ENCODE peak calls at places on chromosomes 3 and 15, in seven cellular contexts. One of them, this sample, is unnamed.

GRCh38 chr15:90264649-90265048 is 823 bp upstream of the NGRN start:
- DNase-seq in upper lobe of right lung: peak
- DNase-seq in iPS DF 6.9: no peak
- DNase-seq in frontal cortex: no peak
- DNase-seq in NCI-H1105 treated with DMSO at 0.1 percent for 48 hours: no peak
- DNase-seq in anterior cingulate cortex: no peak
- DNase-seq in stimulated activated CD4-positive, alpha-beta T cell treated with anti-CD3 and anti-CD28 coated beads, Interleukin-12 subunit alpha, Interleukin-12 subunit beta, amount 100 ng/mL, for 48 hours: no peak
- DNase-seq in this sample: no peak

GRCh38 chr15:97504031-97504430 is 456.5 kb upstream of the ARRDC4 start:
- DNase-seq in anterior cingulate cortex: no peak
- DNase-seq in stimulated activated CD4-positive, alpha-beta T cell treated with anti-CD3 and anti-CD28 coated beads, Interleukin-12 subunit alpha, Interleukin-12 subunit beta, amount 100 ng/mL, for 48 hours: no peak
- DNase-seq in frontal cortex: no peak
- DNase-seq in NCI-H1105 treated with DMSO at 0.1 percent for 48 hours: no peak
- DNase-seq in upper lobe of right lung: no peak
- DNase-seq in iPS DF 6.9: no peak
- DNase-seq in this sample: no peak

GRCh38 chr3:9878700-9879099 is 1.4 kb downstream of the CIDEC start:
- DNase-seq in iPS DF 6.9: no peak
- DNase-seq in NCI-H1105 treated with DMSO at 0.1 percent for 48 hours: no peak
- DNase-seq in anterior cingulate cortex: no peak
- DNase-seq in frontal cortex: no peak
- DNase-seq in upper lobe of right lung: no peak
- DNase-seq in stimulated activated CD4-positive, alpha-beta T cell treated with anti-CD3 and anti-CD28 coated beads, Interleukin-12 subunit alpha, Interleukin-12 subunit beta, amount 100 ng/mL, for 48 hours: no peak
- DNase-seq in this sample: no peak

GRCh38 chr15:47439146-47439869 is 278.0 kb upstream of the SEMA6D start:
- DNase-seq in NCI-H1105 treated with DMSO at 0.1 percent for 48 hours: no peak
- DNase-seq in upper lobe of right lung: no peak
- DNase-seq in stimulated activated CD4-positive, alpha-beta T cell treated with anti-CD3 and anti-CD28 coated beads, Interleukin-12 subunit alpha, Interleukin-12 subunit beta, amount 100 ng/mL, for 48 hours: no peak
- DNase-seq in iPS DF 6.9: no peak
- DNase-seq in frontal cortex: no peak
- DNase-seq in anterior cingulate cortex: no peak
- DNase-seq in this sample: no peak

GRCh38 chr3:114856867-114857266 is 290.2 kb downstream of the ZBTB20 start:
- DNase-seq in anterior cingulate cortex: no peak
- DNase-seq in iPS DF 6.9: no peak
- DNase-seq in NCI-H1105 treated with DMSO at 0.1 percent for 48 hours: no peak
- DNase-seq in stimulated activated CD4-positive, alpha-beta T cell treated with anti-CD3 and anti-CD28 coated beads, Interleukin-12 subunit alpha, Interleukin-12 subunit beta, amount 100 ng/mL, for 48 hours: no peak
- DNase-seq in upper lobe of right lung: no peak
- DNase-seq in frontal cortex: no peak
- DNase-seq in this sample: no peak

GRCh38 chr3:143484851-143485512 is 363.3 kb downstream of the SLC9A9 start:
- DNase-seq in upper lobe of right lung: no peak
- DNase-seq in frontal cortex: no peak
- DNase-seq in NCI-H1105 treated with DMSO at 0.1 percent for 48 hours: no peak
- DNase-seq in stimulated activated CD4-positive, alpha-beta T cell treated with anti-CD3 and anti-CD28 coated beads, Interleukin-12 subunit alpha, Interleukin-12 subunit beta, amount 100 ng/mL, for 48 hours: no peak
- DNase-seq in anterior cingulate cortex: no peak
- DNase-seq in iPS DF 6.9: no peak
- DNase-seq in this sample: no peak

GRCh38 chr3:115710799-115711198 is 87.5 kb downstream of the GAP43 start:
- DNase-seq in stimulated activated CD4-positive, alpha-beta T cell treated with anti-CD3 and anti-CD28 coated beads, Interleukin-12 subunit alpha, Interleukin-12 subunit beta, amount 100 ng/mL, for 48 hours: no peak
- DNase-seq in frontal cortex: no peak
- DNase-seq in iPS DF 6.9: no peak
- DNase-seq in NCI-H1105 treated with DMSO at 0.1 percent for 48 hours: no peak
- DNase-seq in upper lobe of right lung: no peak
- DNase-seq in anterior cingulate cortex: no peak
- DNase-seq in this sample: no peak

GRCh38 chr3:143171656-143172055 is 52.1 kb downstream of the CHST2 start:
- DNase-seq in anterior cingulate cortex: no peak
- DNase-seq in iPS DF 6.9: no peak
- DNase-seq in frontal cortex: no peak
- DNase-seq in NCI-H1105 treated with DMSO at 0.1 percent for 48 hours: no peak
- DNase-seq in upper lobe of right lung: no peak
- DNase-seq in stimulated activated CD4-positive, alpha-beta T cell treated with anti-CD3 and anti-CD28 coated beads, Interleukin-12 subunit alpha, Interleukin-12 subunit beta, amount 100 ng/mL, for 48 hours: no peak
- DNase-seq in this sample: no peak

GRCh38 chr15:63231717-63232116 is 42.3 kb downstream of the RAB8B start:
- DNase-seq in frontal cortex: no peak
- DNase-seq in upper lobe of right lung: no peak
- DNase-seq in iPS DF 6.9: no peak
- DNase-seq in anterior cingulate cortex: no peak
- DNase-seq in NCI-H1105 treated with DMSO at 0.1 percent for 48 hours: no peak
- DNase-seq in stimulated activated CD4-positive, alpha-beta T cell treated with anti-CD3 and anti-CD28 coated beads, Interleukin-12 subunit alpha, Interleukin-12 subunit beta, amount 100 ng/mL, for 48 hours: no peak
- DNase-seq in this sample: no peak

GRCh38 chr15:88267720-88268119 is 11.2 kb upstream of the NTRK3 start:
- DNase-seq in anterior cingulate cortex: no peak
- DNase-seq in frontal cortex: no peak
- DNase-seq in iPS DF 6.9: no peak
- DNase-seq in NCI-H1105 treated with DMSO at 0.1 percent for 48 hours: no peak
- DNase-seq in upper lobe of right lung: no peak
- DNase-seq in stimulated activated CD4-positive, alpha-beta T cell treated with anti-CD3 and anti-CD28 coated beads, Interleukin-12 subunit alpha, Interleukin-12 subunit beta, amount 100 ng/mL, for 48 hours: no peak
- DNase-seq in this sample: no peak

GRCh38 chr15:78934063-78935023 is 10.5 kb downstream of the CTSH start:
- DNase-seq in frontal cortex: no peak
- DNase-seq in stimulated activated CD4-positive, alpha-beta T cell treated with anti-CD3 and anti-CD28 coated beads, Interleukin-12 subunit alpha, Interleukin-12 subunit beta, amount 100 ng/mL, for 48 hours: no peak
- DNase-seq in upper lobe of right lung: peak
- DNase-seq in NCI-H1105 treated with DMSO at 0.1 percent for 48 hours: no peak
- DNase-seq in anterior cingulate cortex: no peak
- DNase-seq in iPS DF 6.9: no peak
- DNase-seq in this sample: no peak

GRCh38 chr15:31815411-31816155 is 214.7 kb upstream of the CHRNA7 start:
- DNase-seq in NCI-H1105 treated with DMSO at 0.1 percent for 48 hours: no peak
- DNase-seq in iPS DF 6.9: no peak
- DNase-seq in frontal cortex: no peak
- DNase-seq in stimulated activated CD4-positive, alpha-beta T cell treated with anti-CD3 and anti-CD28 coated beads, Interleukin-12 subunit alpha, Interleukin-12 subunit beta, amount 100 ng/mL, for 48 hours: no peak
- DNase-seq in anterior cingulate cortex: no peak
- DNase-seq in upper lobe of right lung: no peak
- DNase-seq in this sample: no peak

GRCh38 chr3:50390523-50391177 is 31.3 kb upstream of the TMEM115 start:
- DNase-seq in iPS DF 6.9: no peak
- DNase-seq in NCI-H1105 treated with DMSO at 0.1 percent for 48 hours: peak
- DNase-seq in stimulated activated CD4-positive, alpha-beta T cell treated with anti-CD3 and anti-CD28 coated beads, Interleukin-12 subunit alpha, Interleukin-12 subunit beta, amount 100 ng/mL, for 48 hours: no peak
- DNase-seq in frontal cortex: peak
- DNase-seq in anterior cingulate cortex: peak
- DNase-seq in upper lobe of right lung: peak
- DNase-seq in this sample: no peak

GRCh38 chr3:71069797-71070196 is 513.7 kb downstream of the FOXP1 start:
- DNase-seq in anterior cingulate cortex: no peak
- DNase-seq in upper lobe of right lung: no peak
- DNase-seq in stimulated activated CD4-positive, alpha-beta T cell treated with anti-CD3 and anti-CD28 coated beads, Interleukin-12 subunit alpha, Interleukin-12 subunit beta, amount 100 ng/mL, for 48 hours: peak
- DNase-seq in frontal cortex: peak
- DNase-seq in iPS DF 6.9: no peak
- DNase-seq in NCI-H1105 treated with DMSO at 0.1 percent for 48 hours: peak
- DNase-seq in this sample: peak

GRCh38 chr3:12175137-12175593 is 16.5 kb upstream of the TIMP4 start:
- DNase-seq in NCI-H1105 treated with DMSO at 0.1 percent for 48 hours: no peak
- DNase-seq in upper lobe of right lung: no peak
- DNase-seq in anterior cingulate cortex: no peak
- DNase-seq in iPS DF 6.9: no peak
- DNase-seq in frontal cortex: no peak
- DNase-seq in stimulated activated CD4-positive, alpha-beta T cell treated with anti-CD3 and anti-CD28 coated beads, Interleukin-12 subunit alpha, Interleukin-12 subunit beta, amount 100 ng/mL, for 48 hours: no peak
- DNase-seq in this sample: no peak

GRCh38 chr3:185822221-185822956 is 2.5 kb downstream of the IGF2BP2 start:
- DNase-seq in stimulated activated CD4-positive, alpha-beta T cell treated with anti-CD3 and anti-CD28 coated beads, Interleukin-12 subunit alpha, Interleukin-12 subunit beta, amount 100 ng/mL, for 48 hours: no peak
- DNase-seq in anterior cingulate cortex: no peak
- DNase-seq in frontal cortex: no peak
- DNase-seq in NCI-H1105 treated with DMSO at 0.1 percent for 48 hours: no peak
- DNase-seq in iPS DF 6.9: no peak
- DNase-seq in upper lobe of right lung: no peak
- DNase-seq in this sample: no peak

GRCh38 chr15:101159096-101159935 is 92.5 kb downstream of the CHSY1 start:
- DNase-seq in iPS DF 6.9: no peak
- DNase-seq in stimulated activated CD4-positive, alpha-beta T cell treated with anti-CD3 and anti-CD28 coated beads, Interleukin-12 subunit alpha, Interleukin-12 subunit beta, amount 100 ng/mL, for 48 hours: no peak
- DNase-seq in NCI-H1105 treated with DMSO at 0.1 percent for 48 hours: no peak
- DNase-seq in anterior cingulate cortex: no peak
- DNase-seq in frontal cortex: no peak
- DNase-seq in upper lobe of right lung: no peak
- DNase-seq in this sample: no peak

GRCh38 chr3:32398531-32398930 is 6.9 kb downstream of the CMTM7 start:
- DNase-seq in NCI-H1105 treated with DMSO at 0.1 percent for 48 hours: no peak
- DNase-seq in frontal cortex: no peak
- DNase-seq in anterior cingulate cortex: no peak
- DNase-seq in iPS DF 6.9: no peak
- DNase-seq in upper lobe of right lung: peak
- DNase-seq in stimulated activated CD4-positive, alpha-beta T cell treated with anti-CD3 and anti-CD28 coated beads, Interleukin-12 subunit alpha, Interleukin-12 subunit beta, amount 100 ng/mL, for 48 hours: no peak
- DNase-seq in this sample: no peak

GRCh38 chr3:48320994-48321393 is 12.5 kb downstream of the SPINK8 start:
- DNase-seq in stimulated activated CD4-positive, alpha-beta T cell treated with anti-CD3 and anti-CD28 coated beads, Interleukin-12 subunit alpha, Interleukin-12 subunit beta, amount 100 ng/mL, for 48 hours: no peak
- DNase-seq in frontal cortex: no peak
- DNase-seq in iPS DF 6.9: no peak
- DNase-seq in anterior cingulate cortex: no peak
- DNase-seq in NCI-H1105 treated with DMSO at 0.1 percent for 48 hours: no peak
- DNase-seq in upper lobe of right lung: no peak
- DNase-seq in this sample: no peak

GRCh38 chr3:37673391-37673790 is 188.3 kb upstream of the CTDSPL start:
- DNase-seq in frontal cortex: no peak
- DNase-seq in NCI-H1105 treated with DMSO at 0.1 percent for 48 hours: no peak
- DNase-seq in stimulated activated CD4-positive, alpha-beta T cell treated with anti-CD3 and anti-CD28 coated beads, Interleukin-12 subunit alpha, Interleukin-12 subunit beta, amount 100 ng/mL, for 48 hours: no peak
- DNase-seq in upper lobe of right lung: no peak
- DNase-seq in iPS DF 6.9: no peak
- DNase-seq in anterior cingulate cortex: no peak
- DNase-seq in this sample: no peak

GRCh38 chr3:136042608-136043221 is 77.2 kb downstream of the PPP2R3A start:
- DNase-seq in anterior cingulate cortex: no peak
- DNase-seq in iPS DF 6.9: peak
- DNase-seq in stimulated activated CD4-positive, alpha-beta T cell treated with anti-CD3 and anti-CD28 coated beads, Interleukin-12 subunit alpha, Interleukin-12 subunit beta, amount 100 ng/mL, for 48 hours: no peak
- DNase-seq in upper lobe of right lung: no peak
- DNase-seq in frontal cortex: peak
- DNase-seq in NCI-H1105 treated with DMSO at 0.1 percent for 48 hours: peak
- DNase-seq in this sample: no peak

GRCh38 chr3:192850501-192850981 is 67.1 kb downstream of the MB21D2 start:
- DNase-seq in stimulated activated CD4-positive, alpha-beta T cell treated with anti-CD3 and anti-CD28 coated beads, Interleukin-12 subunit alpha, Interleukin-12 subunit beta, amount 100 ng/mL, for 48 hours: peak
- DNase-seq in frontal cortex: no peak
- DNase-seq in upper lobe of right lung: no peak
- DNase-seq in anterior cingulate cortex: no peak
- DNase-seq in NCI-H1105 treated with DMSO at 0.1 percent for 48 hours: no peak
- DNase-seq in iPS DF 6.9: no peak
- DNase-seq in this sample: no peak

GRCh38 chr15:69809421-69809820 is 288.3 kb downstream of the TLE3 start:
- DNase-seq in stimulated activated CD4-positive, alpha-beta T cell treated with anti-CD3 and anti-CD28 coated beads, Interleukin-12 subunit alpha, Interleukin-12 subunit beta, amount 100 ng/mL, for 48 hours: no peak
- DNase-seq in iPS DF 6.9: no peak
- DNase-seq in frontal cortex: no peak
- DNase-seq in anterior cingulate cortex: no peak
- DNase-seq in NCI-H1105 treated with DMSO at 0.1 percent for 48 hours: no peak
- DNase-seq in upper lobe of right lung: no peak
- DNase-seq in this sample: no peak

GRCh38 chr3:159848348-159849118 is 140.1 kb upstream of the IL12A start:
- DNase-seq in frontal cortex: no peak
- DNase-seq in NCI-H1105 treated with DMSO at 0.1 percent for 48 hours: no peak
- DNase-seq in stimulated activated CD4-positive, alpha-beta T cell treated with anti-CD3 and anti-CD28 coated beads, Interleukin-12 subunit alpha, Interleukin-12 subunit beta, amount 100 ng/mL, for 48 hours: no peak
- DNase-seq in anterior cingulate cortex: no peak
- DNase-seq in upper lobe of right lung: no peak
- DNase-seq in iPS DF 6.9: no peak
- DNase-seq in this sample: no peak

GRCh38 chr15:76533060-76533955 is 196.7 kb downstream of the ISL2 start:
- DNase-seq in stimulated activated CD4-positive, alpha-beta T cell treated with anti-CD3 and anti-CD28 coated beads, Interleukin-12 subunit alpha, Interleukin-12 subunit beta, amount 100 ng/mL, for 48 hours: no peak
- DNase-seq in NCI-H1105 treated with DMSO at 0.1 percent for 48 hours: no peak
- DNase-seq in anterior cingulate cortex: no peak
- DNase-seq in iPS DF 6.9: no peak
- DNase-seq in frontal cortex: no peak
- DNase-seq in upper lobe of right lung: no peak
- DNase-seq in this sample: no peak

GRCh38 chr15:91953432-91953831 is 99.9 kb downstream of the SLCO3A1 start:
- DNase-seq in iPS DF 6.9: no peak
- DNase-seq in stimulated activated CD4-positive, alpha-beta T cell treated with anti-CD3 and anti-CD28 coated beads, Interleukin-12 subunit alpha, Interleukin-12 subunit beta, amount 100 ng/mL, for 48 hours: no peak
- DNase-seq in anterior cingulate cortex: no peak
- DNase-seq in NCI-H1105 treated with DMSO at 0.1 percent for 48 hours: no peak
- DNase-seq in frontal cortex: no peak
- DNase-seq in upper lobe of right lung: no peak
- DNase-seq in this sample: no peak

GRCh38 chr3:16528581-16528993 is 15.1 kb upstream of the RFTN1 start:
- DNase-seq in stimulated activated CD4-positive, alpha-beta T cell treated with anti-CD3 and anti-CD28 coated beads, Interleukin-12 subunit alpha, Interleukin-12 subunit beta, amount 100 ng/mL, for 48 hours: no peak
- DNase-seq in iPS DF 6.9: no peak
- DNase-seq in NCI-H1105 treated with DMSO at 0.1 percent for 48 hours: no peak
- DNase-seq in anterior cingulate cortex: no peak
- DNase-seq in frontal cortex: no peak
- DNase-seq in upper lobe of right lung: no peak
- DNase-seq in this sample: no peak

GRCh38 chr3:71051893-71052687 is 531.4 kb downstream of the FOXP1 start:
- DNase-seq in iPS DF 6.9: no peak
- DNase-seq in anterior cingulate cortex: no peak
- DNase-seq in NCI-H1105 treated with DMSO at 0.1 percent for 48 hours: no peak
- DNase-seq in frontal cortex: no peak
- DNase-seq in stimulated activated CD4-positive, alpha-beta T cell treated with anti-CD3 and anti-CD28 coated beads, Interleukin-12 subunit alpha, Interleukin-12 subunit beta, amount 100 ng/mL, for 48 hours: no peak
- DNase-seq in upper lobe of right lung: no peak
- DNase-seq in this sample: no peak

GRCh38 chr3:15081960-15082664 is 16.8 kb downstream of the RBSN start:
- DNase-seq in anterior cingulate cortex: no peak
- DNase-seq in upper lobe of right lung: peak
- DNase-seq in NCI-H1105 treated with DMSO at 0.1 percent for 48 hours: no peak
- DNase-seq in iPS DF 6.9: no peak
- DNase-seq in frontal cortex: no peak
- DNase-seq in stimulated activated CD4-positive, alpha-beta T cell treated with anti-CD3 and anti-CD28 coated beads, Interleukin-12 subunit alpha, Interleukin-12 subunit beta, amount 100 ng/mL, for 48 hours: no peak
- DNase-seq in this sample: no peak

GRCh38 chr15:60328852-60329443 is 68.8 kb downstream of the ANXA2 start:
- DNase-seq in anterior cingulate cortex: no peak
- DNase-seq in stimulated activated CD4-positive, alpha-beta T cell treated with anti-CD3 and anti-CD28 coated beads, Interleukin-12 subunit alpha, Interleukin-12 subunit beta, amount 100 ng/mL, for 48 hours: peak
- DNase-seq in upper lobe of right lung: no peak
- DNase-seq in iPS DF 6.9: no peak
- DNase-seq in frontal cortex: no peak
- DNase-seq in NCI-H1105 treated with DMSO at 0.1 percent for 48 hours: peak
- DNase-seq in this sample: no peak

GRCh38 chr3:183430325-183430957 is 2.0 kb upstream of the MCF2L2 start:
- DNase-seq in NCI-H1105 treated with DMSO at 0.1 percent for 48 hours: peak
- DNase-seq in anterior cingulate cortex: no peak
- DNase-seq in stimulated activated CD4-positive, alpha-beta T cell treated with anti-CD3 and anti-CD28 coated beads, Interleukin-12 subunit alpha, Interleukin-12 subunit beta, amount 100 ng/mL, for 48 hours: no peak
- DNase-seq in upper lobe of right lung: no peak
- DNase-seq in frontal cortex: no peak
- DNase-seq in iPS DF 6.9: no peak
- DNase-seq in this sample: no peak

GRCh38 chr15:62775932-62776331 is 266.6 kb upstream of the TPM1 start:
- DNase-seq in stimulated activated CD4-positive, alpha-beta T cell treated with anti-CD3 and anti-CD28 coated beads, Interleukin-12 subunit alpha, Interleukin-12 subunit beta, amount 100 ng/mL, for 48 hours: no peak
- DNase-seq in NCI-H1105 treated with DMSO at 0.1 percent for 48 hours: no peak
- DNase-seq in frontal cortex: no peak
- DNase-seq in iPS DF 6.9: no peak
- DNase-seq in upper lobe of right lung: no peak
- DNase-seq in anterior cingulate cortex: no peak
- DNase-seq in this sample: no peak

GRCh38 chr15:45573961-45574629 is 13.1 kb upstream of the BLOC1S6 start:
- DNase-seq in iPS DF 6.9: peak
- DNase-seq in anterior cingulate cortex: no peak
- DNase-seq in stimulated activated CD4-positive, alpha-beta T cell treated with anti-CD3 and anti-CD28 coated beads, Interleukin-12 subunit alpha, Interleukin-12 subunit beta, amount 100 ng/mL, for 48 hours: no peak
- DNase-seq in NCI-H1105 treated with DMSO at 0.1 percent for 48 hours: no peak
- DNase-seq in frontal cortex: no peak
- DNase-seq in upper lobe of right lung: no peak
- DNase-seq in this sample: no peak

GRCh38 chr3:10738688-10739372 is 77.2 kb upstream of the SLC6A11 start:
- DNase-seq in upper lobe of right lung: peak
- DNase-seq in iPS DF 6.9: peak
- DNase-seq in NCI-H1105 treated with DMSO at 0.1 percent for 48 hours: peak
- DNase-seq in anterior cingulate cortex: peak
- DNase-seq in frontal cortex: peak
- DNase-seq in stimulated activated CD4-positive, alpha-beta T cell treated with anti-CD3 and anti-CD28 coated beads, Interleukin-12 subunit alpha, Interleukin-12 subunit beta, amount 100 ng/mL, for 48 hours: peak
- DNase-seq in this sample: peak

GRCh38 chr15:60301024-60301423 is 96.8 kb downstream of the ANXA2 start:
- DNase-seq in NCI-H1105 treated with DMSO at 0.1 percent for 48 hours: no peak
- DNase-seq in upper lobe of right lung: no peak
- DNase-seq in stimulated activated CD4-positive, alpha-beta T cell treated with anti-CD3 and anti-CD28 coated beads, Interleukin-12 subunit alpha, Interleukin-12 subunit beta, amount 100 ng/mL, for 48 hours: no peak
- DNase-seq in frontal cortex: no peak
- DNase-seq in iPS DF 6.9: no peak
- DNase-seq in anterior cingulate cortex: no peak
- DNase-seq in this sample: no peak

GRCh38 chr15:39747326-39747725 is 35.3 kb downstream of the FSIP1 start:
- DNase-seq in stimulated activated CD4-positive, alpha-beta T cell treated with anti-CD3 and anti-CD28 coated beads, Interleukin-12 subunit alpha, Interleukin-12 subunit beta, amount 100 ng/mL, for 48 hours: no peak
- DNase-seq in anterior cingulate cortex: no peak
- DNase-seq in iPS DF 6.9: no peak
- DNase-seq in upper lobe of right lung: no peak
- DNase-seq in frontal cortex: no peak
- DNase-seq in NCI-H1105 treated with DMSO at 0.1 percent for 48 hours: no peak
- DNase-seq in this sample: peak